ENCODE peak calls at places on chromosomes 6 and 20, in nine cellular contexts. X, W, L, Z, O, A, M, G and B are unnamed samples.

GRCh38 chr6:148192310-148192709 is 150.3 kb upstream of the SASH1 start:
- DNase-seq in X (peak), W (no peak), L (no peak), Z (peak), O (no peak), A (no peak), M (no peak), G (no peak), B (no peak)

GRCh38 chr20:51428451-51429143 is 113.9 kb downstream of the NFATC2 start:
- DNase-seq in X (peak), W (peak), L (no peak), Z (no peak), O (peak), A (no peak), M (peak), G (no peak), B (no peak)

GRCh38 chr6:13924146-13924948 is 405 bp upstream of the RNF182 start:
- DNase-seq in X (peak), W (no peak), L (no peak), Z (no peak), O (peak), A (peak), M (no peak), G (no peak), B (no peak)

GRCh38 chr6:37897321-37897720 is 77.8 kb downstream of the ZFAND3 start:
- DNase-seq in X (no peak), W (no peak), L (peak), Z (no peak), O (no peak), A (no peak), M (no peak), G (no peak), B (no peak)

GRCh38 chr6:131183427-131184095 is 48.3 kb downstream of the AKAP7 start:
- DNase-seq in X (no peak), W (no peak), L (no peak), Z (no peak), O (no peak), A (no peak), M (no peak), G (no peak), B (no peak)

GRCh38 chr6:7720346-7720745 is 5.6 kb upstream of the BMP6 start:
- DNase-seq in X (no peak), W (no peak), L (no peak), Z (no peak), O (no peak), A (no peak), M (no peak), G (no peak), B (no peak)

GRCh38 chr6:74199146-74199680 is 503.2 kb downstream of the CD109 start:
- DNase-seq in X (no peak), W (no peak), L (no peak), Z (no peak), O (no peak), A (no peak), M (no peak), G (no peak), B (no peak)

GRCh38 chr20:48066851-48067250 is 281.6 kb upstream of the SULF2 start:
- DNase-seq in X (no peak), W (no peak), L (no peak), Z (no peak), O (no peak), A (no peak), M (no peak), G (no peak), B (no peak)

GRCh38 chr20:6613280-6613861 is 154.1 kb upstream of the BMP2 start:
- DNase-seq in X (no peak), W (no peak), L (no peak), Z (no peak), O (no peak), A (no peak), M (no peak), G (no peak), B (peak)

GRCh38 chr20:54061106-54061881 is 9.1 kb downstream of the BCAS1 start:
- DNase-seq in X (no peak), W (no peak), L (no peak), Z (no peak), O (no peak), A (no peak), M (no peak), G (no peak), B (no peak)

GRCh38 chr20:56614196-56614595 is 14.9 kb upstream of the TFAP2C start:
- DNase-seq in X (no peak), W (no peak), L (no peak), Z (no peak), O (no peak), A (no peak), M (no peak), G (no peak), B (no peak)

GRCh38 chr6:157376706-157377230 is 4.2 kb upstream of the ZDHHC14 start:
- DNase-seq in X (peak), W (no peak), L (no peak), Z (no peak), O (no peak), A (no peak), M (no peak), G (no peak), B (no peak)

GRCh38 chr6:113591896-113592827 is 265.0 kb upstream of the MARCKS start:
- DNase-seq in X (peak), W (peak), L (no peak), Z (no peak), O (no peak), A (no peak), M (peak), G (no peak), B (no peak)

GRCh38 chr6:40688214-40688761 is 101.1 kb upstream of the LRFN2 start:
- DNase-seq in X (no peak), W (no peak), L (no peak), Z (no peak), O (no peak), A (no peak), M (no peak), G (no peak), B (peak)

GRCh38 chr20:41318271-41318649 is 729 bp upstream of the ZHX3 start:
- DNase-seq in X (no peak), W (peak), L (no peak), Z (no peak), O (no peak), A (no peak), M (no peak), G (no peak), B (no peak)

GRCh38 chr20:48180039-48180438 is 394.8 kb upstream of the SULF2 start:
- DNase-seq in X (no peak), W (peak), L (no peak), Z (no peak), O (no peak), A (no peak), M (no peak), G (no peak), B (no peak)

GRCh38 chr20:53365676-53366075 is 228.0 kb downstream of the ZNF217 start:
- DNase-seq in X (no peak), W (peak), L (no peak), Z (no peak), O (no peak), A (no peak), M (no peak), G (no peak), B (no peak)

GRCh38 chr6:30556006-30556713 is at the start of gene GNL1:
- DNase-seq in X (peak), W (peak), L (peak), Z (peak), O (peak), A (peak), M (peak), G (peak), B (peak)
- TF ChIP-seq POLR2A in X (peak), W (no peak), L (no peak), Z (peak), O (peak), A (peak), M (no peak), G (no peak), B (no peak)

DNA sequence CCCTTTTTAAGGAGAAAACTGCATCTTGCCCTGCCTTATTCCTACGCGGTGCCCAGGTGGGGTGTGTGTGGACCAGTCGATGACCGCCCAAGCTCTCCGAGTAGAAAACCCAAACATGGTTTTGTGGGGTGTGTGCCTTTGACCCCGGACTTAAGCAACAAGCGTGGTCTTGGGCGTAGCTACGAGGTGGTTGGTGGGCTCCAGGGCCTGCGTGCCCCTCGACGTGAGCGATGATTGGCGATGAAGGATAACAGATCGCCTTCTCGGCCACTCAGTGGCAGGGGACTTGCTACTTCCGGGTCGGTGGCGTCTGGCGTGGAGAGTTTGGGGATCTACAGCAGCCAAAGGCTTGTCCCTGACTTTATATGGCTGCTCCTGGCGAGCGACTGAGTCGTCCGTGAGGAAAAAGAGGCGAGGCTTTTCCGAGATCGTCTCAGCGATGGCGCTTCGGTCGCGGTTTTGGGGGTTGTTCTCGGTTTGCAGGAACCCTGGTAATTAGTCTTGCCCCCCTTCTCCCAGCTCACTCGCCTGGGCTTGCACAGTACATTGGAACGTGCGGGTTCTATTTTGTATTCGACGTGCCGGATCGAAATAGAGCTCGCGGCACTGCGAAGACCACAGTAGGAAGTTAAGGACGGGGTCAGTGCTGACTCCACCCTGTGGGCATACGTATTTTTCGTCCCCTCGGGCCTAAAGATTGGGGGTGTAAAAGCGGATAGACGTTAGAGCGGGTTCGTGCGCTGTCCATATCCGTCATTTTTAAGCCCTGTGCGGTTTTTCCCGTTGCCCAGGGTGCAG is at the start of gene MRPL18:
- DNase-seq in X (peak), W (peak), L (peak), Z (peak), O (peak), A (peak), M (peak), G (peak), B (peak)
- TF ChIP-seq POLR2A in X (peak), W (peak), L (peak), Z (peak), O (peak), A (peak), M (peak), G (peak), B (peak)

GRCh38 chr20:36645998-36646397 is at the start of gene SLA2:
- DNase-seq in X (peak), W (no peak), L (no peak), Z (no peak), O (no peak), A (no peak), M (peak), G (no peak), B (no peak)
- TF ChIP-seq POLR2A in X (no peak), W (no peak), L (no peak), Z (no peak), O (no peak), A (no peak), M (no peak), G (no peak), B (no peak)

GRCh38 chr20:1369970-1370369 is 22.9 kb downstream of the FKBP1A start:
- DNase-seq in X (no peak), W (no peak), L (no peak), Z (no peak), O (no peak), A (no peak), M (no peak), G (no peak), B (no peak)

GRCh38 chr20:1370548-1371110 is 22.2 kb downstream of the FKBP1A start:
- DNase-seq in X (no peak), W (no peak), L (no peak), Z (no peak), O (no peak), A (no peak), M (no peak), G (no peak), B (no peak)

GRCh38 chr20:1368448-1369199 is 24.2 kb downstream of the FKBP1A start:
- DNase-seq in X (no peak), W (no peak), L (no peak), Z (no peak), O (no peak), A (no peak), M (peak), G (no peak), B (no peak)

GRCh38 chr20:1364106-1364505 is 28.7 kb downstream of the FKBP1A start:
- DNase-seq in X (no peak), W (no peak), L (no peak), Z (no peak), O (no peak), A (no peak), M (no peak), G (no peak), B (no peak)

DNA sequence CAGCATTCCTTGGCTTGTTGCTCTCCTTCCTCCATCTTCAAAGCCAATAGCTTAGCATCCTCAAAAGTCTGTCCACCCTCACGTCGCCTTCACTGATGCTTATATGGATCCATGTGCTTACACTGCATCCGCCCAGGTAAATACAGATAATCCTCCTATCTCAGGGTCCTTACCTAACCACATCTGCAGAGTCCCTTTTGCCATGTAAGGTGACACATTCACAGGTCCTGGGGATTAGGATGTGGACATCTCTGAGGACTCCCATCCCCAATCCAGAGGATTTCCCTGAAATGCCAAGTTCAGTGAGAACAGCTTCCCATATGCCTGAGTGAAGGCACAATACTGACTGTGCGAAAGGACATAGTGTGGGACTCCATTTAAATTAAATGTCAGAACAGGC is 25.4 kb downstream of the FKBP1A start:
- DNase-seq in X (no peak), W (no peak), L (no peak), Z (no peak), O (no peak), A (no peak), M (no peak), G (no peak), B (no peak)
- TF ChIP-seq POLR2A in X (no peak), W (peak), L (no peak), Z (no peak), O (no peak), A (no peak), M (no peak), G (no peak), B (no peak)

DNA sequence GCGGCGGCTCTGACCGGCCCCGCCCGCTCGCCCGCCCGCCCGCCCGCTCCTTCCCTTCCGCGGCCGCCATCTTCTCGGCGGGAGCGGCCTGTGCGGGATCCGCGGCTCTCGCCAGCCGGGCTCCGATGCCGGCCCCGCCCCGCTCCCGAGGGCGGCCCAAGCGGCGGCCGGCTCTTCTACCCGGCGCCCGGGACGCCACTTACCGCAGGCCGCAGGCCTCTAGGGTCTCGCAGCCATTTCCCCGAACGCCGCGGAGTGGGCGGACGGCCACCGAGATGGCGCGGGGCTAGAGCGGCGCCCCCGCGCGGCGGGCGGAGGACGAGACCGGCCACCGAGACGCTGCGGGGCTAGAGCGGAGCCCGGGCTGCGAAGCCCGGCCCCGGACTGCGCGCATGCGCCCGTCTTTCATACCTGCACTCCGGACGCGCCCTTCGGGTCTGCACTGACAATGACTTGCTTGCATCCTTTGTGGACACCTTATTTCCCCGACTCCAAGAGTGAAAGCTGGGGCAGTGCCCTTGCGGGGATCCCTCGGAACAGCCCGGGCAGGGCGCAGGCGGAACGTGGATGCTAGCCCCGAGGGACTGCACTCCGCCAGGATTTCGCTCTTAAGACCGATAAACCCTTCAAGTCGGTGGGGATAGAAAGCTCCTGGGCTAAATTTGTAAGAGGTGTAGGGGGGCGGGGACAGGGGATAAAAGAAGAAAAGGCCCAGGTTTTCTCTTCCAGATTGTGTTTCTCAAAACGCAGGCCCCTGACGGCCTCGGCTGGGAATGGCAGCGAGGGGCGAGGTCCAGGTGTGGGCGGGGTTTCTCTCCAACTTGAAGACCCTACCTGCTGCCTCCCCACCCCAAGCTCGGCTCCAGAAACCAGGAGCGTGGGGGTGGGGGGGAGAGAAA is at the start of gene DIDO1:
- DNase-seq in X (peak), W (peak), L (peak), Z (peak), O (peak), A (peak), M (peak), G (no peak), B (peak)
- TF ChIP-seq POLR2A in X (peak), W (peak), L (peak), Z (peak), O (peak), A (peak), M (peak), G (no peak), B (peak)

GRCh38 chr20:63854766-63855362 is 6.4 kb upstream of the ABHD16B start:
- DNase-seq in X (no peak), W (no peak), L (no peak), Z (no peak), O (peak), A (no peak), M (no peak), G (no peak), B (no peak)

GRCh38 chr20:63855363-63856110 is 5.8 kb upstream of the ABHD16B start:
- DNase-seq in X (no peak), W (no peak), L (no peak), Z (no peak), O (peak), A (peak), M (no peak), G (no peak), B (no peak)

GRCh38 chr20:63850689-63851547 is 10.4 kb upstream of the ABHD16B start:
- DNase-seq in X (no peak), W (no peak), L (no peak), Z (no peak), O (no peak), A (no peak), M (peak), G (no peak), B (no peak)

GRCh38 chr20:63856111-63856511 is 5.2 kb upstream of the ABHD16B start:
- DNase-seq in X (no peak), W (no peak), L (no peak), Z (no peak), O (peak), A (no peak), M (no peak), G (no peak), B (no peak)

GRCh38 chr20:63854069-63854765 is 7.1 kb upstream of the ABHD16B start:
- DNase-seq in X (no peak), W (no peak), L (no peak), Z (no peak), O (peak), A (peak), M (no peak), G (no peak), B (no peak)
- TF ChIP-seq POLR2A in X (no peak), W (peak), L (no peak), Z (no peak), O (no peak), A (no peak), M (no peak), G (no peak), B (no peak)

GRCh38 chr6:106163966-106164877 is 78.1 kb downstream of the PRDM1 start:
- DNase-seq in X (peak), W (no peak), L (no peak), Z (peak), O (no peak), A (peak), M (peak), G (no peak), B (peak)
- TF ChIP-seq POLR2A in X (no peak), W (no peak), L (no peak), Z (no peak), O (no peak), A (no peak), M (no peak), G (no peak), B (no peak)

DNA sequence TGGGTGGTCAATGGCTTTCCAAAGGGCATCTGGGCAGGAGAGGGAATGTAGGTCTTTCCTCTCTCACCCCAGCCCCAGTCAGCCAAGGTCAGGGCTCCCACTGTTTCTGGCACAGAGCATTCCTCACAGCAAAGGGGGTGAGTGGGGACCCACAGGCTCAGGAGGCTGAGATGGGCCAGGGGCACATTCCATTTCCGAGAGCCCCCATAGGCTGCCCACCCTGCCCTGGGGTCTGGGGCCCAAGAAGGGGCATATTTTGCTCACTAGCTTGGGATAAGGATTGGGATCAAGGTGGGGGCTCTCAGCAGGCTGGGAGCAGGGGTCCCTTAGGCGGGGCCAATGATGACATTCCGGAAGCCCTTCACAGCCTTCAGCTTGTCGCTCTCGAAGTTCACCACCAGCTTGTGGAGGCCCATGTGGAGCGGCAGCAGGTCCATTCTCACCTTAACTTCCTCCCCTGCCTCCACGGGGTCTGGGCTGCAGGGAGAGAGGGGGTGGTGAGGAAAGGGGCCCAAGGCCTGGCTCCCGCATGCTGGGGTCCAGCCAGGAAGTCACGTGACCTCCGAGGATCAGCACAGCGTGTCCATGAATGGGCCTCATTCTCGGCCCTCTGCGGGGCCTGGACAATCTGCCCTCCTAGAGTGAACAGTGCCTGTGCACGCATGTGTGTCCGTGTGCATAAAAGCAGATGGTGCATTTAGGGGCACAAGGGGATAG is 35.0 kb downstream of the TGM2 start:
- DNase-seq in X (no peak), W (no peak), L (no peak), Z (no peak), O (no peak), A (no peak), M (no peak), G (no peak), B (no peak)
- TF ChIP-seq POLR2A in X (no peak), W (no peak), L (no peak), Z (no peak), O (no peak), A (no peak), M (no peak), G (no peak), B (no peak)